ENCODE peak calls at places on chromosomes 12 and 14, in eight cellular contexts. N, K, Y, L, I, Q, Z and D are unnamed samples.

GRCh38 chr12:123115409-123116111 is 35.3 kb downstream of the PITPNM2 start:
- DNase-seq in N (peak; percentile 77), K (no peak), Y (peak; percentile 71), L (peak; percentile 16), I (peak; percentile 69), Q (no peak), Z (peak; percentile 78), D (no peak)

GRCh38 chr12:107169200-107169599 is 75.9 kb upstream of the CRY1 start:
- DNase-seq in N (no peak), K (no peak), Y (peak; percentile 67), L (no peak), I (no peak), Q (no peak), Z (peak; percentile 35), D (no peak)

GRCh38 chr12:51371295-51371953 is 19.8 kb downstream of the GALNT6 start:
- DNase-seq in N (no peak), K (no peak), Y (peak; percentile 95), L (no peak), I (no peak), Q (no peak), Z (peak; percentile 42), D (peak; percentile 79)

GRCh38 chr12:104669057-104669770 is 212.5 kb downstream of the CHST11 start:
- DNase-seq in N (peak; percentile 87), K (peak; percentile 77), Y (peak; percentile 77), L (no peak), I (no peak), Q (peak; percentile 30), Z (no peak), D (no peak)

GRCh38 chr12:6377667-6377994 is 2.3 kb upstream of the SCNN1A start:
- DNase-seq in N (no peak), K (peak; percentile 89), Y (peak; percentile 53), L (no peak), I (no peak), Q (no peak), Z (no peak), D (peak; percentile 86)

GRCh38 chr14:25003537-25003936 is 46.4 kb downstream of the STXBP6 start:
- DNase-seq in N (no peak), K (no peak), Y (peak; percentile 76), L (no peak), I (no peak), Q (no peak), Z (no peak), D (no peak)

GRCh38 chr12:4829161-4829792 is 80.4 kb upstream of the KCNA1 start:
- DNase-seq in N (no peak), K (no peak), Y (no peak), L (no peak), I (peak; percentile 88), Q (no peak), Z (no peak), D (no peak)

GRCh38 chr12:54701940-54702592 is 53.9 kb upstream of the DCD start:
- DNase-seq in N (no peak), K (no peak), Y (peak; percentile 12), L (no peak), I (peak; percentile 67), Q (peak; percentile 21), Z (no peak), D (peak; percentile 78)

GRCh38 chr14:89853976-89854693 is 100.4 kb downstream of the EFCAB11 start:
- DNase-seq in N (no peak), K (no peak), Y (no peak), L (no peak), I (no peak), Q (no peak), Z (no peak), D (no peak)

GRCh38 chr12:91833780-91834359 is 311.8 kb downstream of the BTG1 start:
- DNase-seq in N (peak; percentile 7), K (no peak), Y (no peak), L (no peak), I (no peak), Q (no peak), Z (no peak), D (no peak)

GRCh38 chr14:54653764-54654469 is 87.0 kb downstream of the SAMD4A start:
- DNase-seq in N (no peak), K (no peak), Y (peak; percentile 55), L (no peak), I (no peak), Q (no peak), Z (peak; percentile 63), D (no peak)

GRCh38 chr14:31926123-31926522 is 151.0 kb upstream of the ARHGAP5 start:
- DNase-seq in N (no peak), K (no peak), Y (no peak), L (no peak), I (peak; percentile 76), Q (peak; percentile 10), Z (no peak), D (peak; percentile 72)

GRCh38 chr14:89720741-89721315 is 233.7 kb downstream of the EFCAB11 start:
- DNase-seq in N (peak; percentile 37), K (peak; percentile 67), Y (no peak), L (peak; percentile 58), I (peak; percentile 97), Q (no peak), Z (peak; percentile 44), D (no peak)

GRCh38 chr14:64200170-64200569 is 94.0 kb downstream of the ESR2 start:
- DNase-seq in N (no peak), K (peak; percentile 78), Y (no peak), L (no peak), I (no peak), Q (no peak), Z (no peak), D (no peak)

GRCh38 chr14:105355850-105356604 is 41.5 kb downstream of the PACS2 start:
- DNase-seq in N (no peak), K (no peak), Y (no peak), L (no peak), I (no peak), Q (no peak), Z (no peak), D (no peak)

GRCh38 chr14:101150010-101150409 is 246.5 kb upstream of the RTL1 start:
- DNase-seq in N (no peak), K (no peak), Y (no peak), L (no peak), I (no peak), Q (no peak), Z (no peak), D (no peak)

GRCh38 chr14:106691601-106692291 is 1165.4 kb downstream of the TMEM121 start:
- DNase-seq in N (no peak), K (peak; percentile 67), Y (no peak), L (peak; percentile 88), I (peak; percentile 77), Q (no peak), Z (no peak), D (peak; percentile 61)

GRCh38 chr12:1966561-1967211 is 37.6 kb downstream of the DCP1B start:
- DNase-seq in N (no peak), K (no peak), Y (no peak), L (no peak), I (no peak), Q (no peak), Z (no peak), D (no peak)